ENCODE peak calls at places on chromosomes 16 and 17, in seven cellular contexts. G, A, J, S, I, E and V are unnamed samples.

GRCh38 chr16:29738514-29738913 is 7.3 kb downstream of the C16orf54 start:
- DNase-seq in G (no peak), A (no peak), J (peak), S (no peak), I (no peak), E (no peak), V (peak)

GRCh38 chr17:60802377-60802776 is 124.7 kb downstream of the BCAS3 start:
- DNase-seq in G (no peak), A (no peak), J (no peak), S (no peak), I (no peak), E (no peak), V (no peak)

GRCh38 chr16:85465328-85466307 is 147.5 kb upstream of the GSE1 start:
- DNase-seq in G (no peak), A (peak), J (no peak), S (no peak), I (no peak), E (peak), V (peak)

GRCh38 chr16:85430523-85431381 is 182.4 kb upstream of the GSE1 start:
- DNase-seq in G (no peak), A (no peak), J (no peak), S (no peak), I (no peak), E (peak), V (no peak)

GRCh38 chr17:1362065-1362848 is 37.8 kb downstream of the YWHAE start:
- DNase-seq in G (no peak), A (no peak), J (no peak), S (no peak), I (no peak), E (no peak), V (no peak)

GRCh38 chr17:4357030-4357635 is 9.3 kb downstream of the UBE2G1 start:
- DNase-seq in G (no peak), A (no peak), J (no peak), S (no peak), I (no peak), E (no peak), V (no peak)

GRCh38 chr17:18139498-18139897 is 30.9 kb downstream of the MYO15A start:
- DNase-seq in G (no peak), A (no peak), J (no peak), S (no peak), I (no peak), E (no peak), V (no peak)

GRCh38 chr17:73343168-73343634 is 31.4 kb upstream of the CDC42EP4 start:
- DNase-seq in G (no peak), A (no peak), J (no peak), S (no peak), I (peak), E (peak), V (no peak)

GRCh38 chr17:80930335-80931040 is 61.2 kb upstream of the CHMP6 start:
- DNase-seq in G (no peak), A (no peak), J (no peak), S (no peak), I (no peak), E (no peak), V (no peak)

GRCh38 chr17:42871647-42872046 is 20.6 kb downstream of the AOC3 start:
- DNase-seq in G (no peak), A (no peak), J (no peak), S (no peak), I (no peak), E (no peak), V (no peak)

GRCh38 chr16:53631236-53631635 is 72.4 kb downstream of the RPGRIP1L start:
- DNase-seq in G (no peak), A (no peak), J (no peak), S (no peak), I (no peak), E (no peak), V (no peak)

GRCh38 chr17:77208217-77208808 is 67.5 kb downstream of the SEC14L1 start:
- DNase-seq in G (no peak), A (peak), J (no peak), S (no peak), I (no peak), E (no peak), V (peak)
- TF ChIP-seq JUND in G (no peak), A (no peak), J (no peak), S (no peak), I (no peak), E (no peak), V (no peak)

DNA sequence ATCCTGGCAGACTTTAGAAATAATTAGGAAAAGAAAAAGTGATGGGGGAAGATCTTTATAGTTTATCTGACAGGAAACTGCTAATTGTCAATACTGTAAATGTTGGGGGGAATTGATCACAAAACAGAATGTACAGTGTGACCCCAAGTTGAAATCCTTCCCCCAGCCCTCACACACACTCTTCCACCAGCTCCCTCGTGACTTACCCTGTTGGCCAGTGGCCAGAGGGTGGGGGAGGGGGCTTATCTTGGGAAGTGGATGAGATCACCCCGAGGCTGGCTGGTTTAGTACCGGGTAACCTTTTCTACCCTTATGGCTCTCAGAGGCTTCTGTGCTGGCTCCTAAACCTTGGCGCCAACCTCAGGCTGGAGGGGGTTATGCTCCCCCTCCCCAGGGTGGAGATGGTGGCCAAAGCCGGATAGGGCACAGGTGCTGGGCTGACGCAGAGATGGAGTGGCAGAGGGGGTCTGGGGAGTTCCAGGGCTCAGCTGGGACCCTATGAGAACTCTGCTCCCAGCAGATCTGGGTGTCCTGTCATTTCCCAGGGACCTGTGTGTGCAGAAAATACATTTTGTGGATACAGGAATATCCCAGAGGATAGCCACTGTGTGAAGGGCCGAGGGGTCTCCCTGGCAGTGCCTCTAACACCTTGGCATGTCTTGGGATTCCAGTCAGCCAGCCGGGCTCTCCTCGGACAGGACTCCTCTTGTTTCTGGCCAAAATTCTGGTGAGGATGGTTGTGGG is 18.6 kb downstream of the CDH16 start:
- DNase-seq in G (no peak), A (peak), J (no peak), S (peak), I (no peak), E (peak), V (no peak)
- TF ChIP-seq JUND in G (no peak), A (peak), J (no peak), S (peak), I (peak), E (no peak), V (no peak)

GRCh38 chr16:2471653-2472487 is 773 bp downstream of the NTN3 start:
- DNase-seq in G (no peak), A (no peak), J (no peak), S (no peak), I (no peak), E (peak), V (no peak)

GRCh38 chr16:2470234-2470601 is 879 bp upstream of the NTN3 start:
- DNase-seq in G (no peak), A (no peak), J (no peak), S (no peak), I (no peak), E (no peak), V (no peak)

GRCh38 chr16:2472488-2472864 is 1.4 kb downstream of the NTN3 start:
- DNase-seq in G (no peak), A (no peak), J (no peak), S (no peak), I (no peak), E (no peak), V (no peak)

GRCh38 chr16:2470603-2471015 is 488 bp upstream of the NTN3 start:
- DNase-seq in G (no peak), A (no peak), J (no peak), S (no peak), I (no peak), E (no peak), V (no peak)

DNA sequence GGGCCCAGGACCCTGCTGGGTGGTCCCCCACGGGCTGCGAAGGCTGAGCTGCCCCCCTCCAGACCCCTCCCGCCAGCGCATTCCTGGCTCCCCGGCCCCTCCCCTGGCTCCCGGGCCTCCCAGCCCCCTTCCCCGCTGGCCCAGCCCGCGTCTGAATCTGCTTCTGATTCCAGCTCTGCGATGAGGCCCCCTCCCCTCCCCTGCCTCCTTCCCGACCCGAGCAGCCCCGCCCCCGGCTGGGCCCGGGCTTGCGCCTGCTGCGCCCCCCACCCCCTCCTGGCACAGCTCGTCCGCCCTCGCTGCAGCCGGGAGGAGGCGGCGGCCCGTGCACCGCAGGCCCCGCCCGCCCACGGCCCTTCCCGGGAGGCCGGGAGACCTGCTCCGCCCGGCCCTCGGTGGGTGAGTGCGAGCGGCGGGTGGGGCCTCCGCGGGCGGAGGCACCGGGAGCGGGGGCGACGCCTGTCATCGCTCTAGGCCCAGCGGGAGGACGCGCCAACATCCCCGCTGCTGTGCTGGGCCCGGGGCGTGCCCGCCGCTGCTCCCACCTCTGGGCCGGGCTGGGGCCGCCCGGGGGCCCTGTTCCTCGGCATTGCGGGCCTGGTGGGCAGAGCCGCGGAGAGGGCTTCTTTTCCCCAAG is at the start of gene NTN3:
- DNase-seq in G (no peak), A (no peak), J (no peak), S (peak), I (no peak), E (peak), V (no peak)
- TF ChIP-seq JUND in G (no peak), A (no peak), J (no peak), S (no peak), I (no peak), E (no peak), V (no peak)

DNA sequence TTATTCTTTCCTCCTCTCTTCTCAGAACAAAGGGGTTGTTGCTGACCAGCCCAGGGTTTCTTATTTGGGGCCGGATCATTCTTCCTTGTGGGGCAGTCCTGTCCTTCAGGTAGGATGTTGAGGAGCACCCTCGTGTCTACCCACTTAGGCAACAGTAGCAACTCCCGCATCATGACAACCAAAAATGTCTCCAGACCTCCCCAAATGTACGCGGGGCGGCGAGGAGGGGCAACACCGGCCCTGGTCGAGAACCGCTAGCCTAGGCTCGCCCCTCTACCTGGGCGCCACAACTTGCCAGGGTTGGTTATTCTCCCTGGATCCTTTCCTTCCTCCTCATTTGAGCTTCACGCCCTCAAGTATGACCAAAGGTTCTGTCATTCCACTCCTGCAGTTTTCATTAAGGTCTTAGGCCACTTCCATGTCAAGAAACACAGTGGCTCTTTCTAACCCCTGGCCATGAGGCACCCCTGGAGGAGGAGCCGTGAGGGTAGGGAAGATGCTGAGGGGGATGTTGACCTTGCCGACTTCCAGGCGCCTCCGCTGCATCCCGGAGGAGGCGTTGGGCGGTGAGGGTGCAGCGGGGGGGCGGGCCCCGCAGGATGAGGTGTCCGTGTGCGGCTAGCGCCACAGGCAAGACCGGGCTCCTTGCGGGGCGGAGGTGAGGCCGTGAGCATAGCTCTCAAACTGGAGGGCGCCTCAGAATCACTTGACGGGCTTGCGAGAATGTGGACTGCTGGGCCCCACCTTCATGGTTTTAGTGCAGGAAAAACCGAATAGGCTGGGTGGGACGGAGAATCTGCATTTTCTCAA is 712 bp upstream of the SPECC1 start:
- DNase-seq in G (no peak), A (no peak), J (no peak), S (peak), I (no peak), E (peak), V (no peak)
- TF ChIP-seq JUND in G (no peak), A (no peak), J (no peak), S (peak), I (no peak), E (no peak), V (no peak)